ENCODE peak calls at places on chromosomes 6 and 20, in six cellular contexts. S is DND-41; V is CD4-positive, alpha-beta T cell; A is IMR-90; H is fibroblast of lung; U is AG10803. P is an unnamed sample.

GRCh38 chr6:139230421-139230840 is 61.4 kb downstream of the TXLNB start:
- DNase-seq in U (peak), V (no peak), H (peak), S (no peak), A (peak), P (no peak)

GRCh38 chr20:51429144-51429482 is 113.4 kb downstream of the NFATC2 start:
- DNase-seq in U (no peak), H (no peak), V (no peak), A (no peak), S (no peak), P (no peak)

GRCh38 chr20:40497781-40498691 is 191.0 kb downstream of the MAFB start:
- DNase-seq in V (no peak), H (peak), U (peak), A (no peak), S (no peak), P (no peak)

GRCh38 chr20:836188-836587 is 2.7 kb downstream of the FAM110A start:
- DNase-seq in A (no peak), V (no peak), H (no peak), U (no peak), S (no peak), P (no peak)

GRCh38 chr20:51305316-51306052 is 237.0 kb downstream of the NFATC2 start:
- DNase-seq in H (no peak), V (no peak), A (no peak), S (no peak), U (no peak), P (no peak)

GRCh38 chr6:158559895-158560786 is at the start of gene TMEM181:
- DNase-seq in V (peak), U (peak), A (peak), S (peak), H (peak), P (peak)

GRCh38 chr6:124234806-124235205 is 431.1 kb downstream of the NKAIN2 start:
- DNase-seq in S (no peak), U (no peak), A (no peak), H (no peak), V (no peak), P (no peak)

GRCh38 chr6:115830895-115831294 is 229.8 kb downstream of the FRK start:
- DNase-seq in A (no peak), S (no peak), H (peak), V (no peak), U (no peak), P (no peak)

GRCh38 chr6:138105446-138105845 is 1.8 kb downstream of the PERP start:
- DNase-seq in A (no peak), S (no peak), H (no peak), V (no peak), U (no peak), P (no peak)

GRCh38 chr6:107132330-107132954 is 17.1 kb upstream of the BEND3 start:
- DNase-seq in H (peak), A (no peak), S (peak), V (no peak), U (no peak), P (peak)

GRCh38 chr6:138773177-138774091 is at the start of gene CCDC28A:
- DNase-seq in V (peak), S (peak), A (peak), H (peak), U (peak), P (peak)

GRCh38 chr20:47007826-47008655 is 113.4 kb downstream of the EYA2 start:
- DNase-seq in A (no peak), H (no peak), U (no peak), V (no peak), S (no peak), P (no peak)

GRCh38 chr6:117389227-117390057 is 36.3 kb downstream of the ROS1 start:
- DNase-seq in U (no peak), A (no peak), V (no peak), S (no peak), H (no peak), P (no peak)

GRCh38 chr20:1014471-1014870 is 12.4 kb upstream of the RSPO4 start:
- DNase-seq in S (no peak), A (no peak), H (no peak), V (no peak), U (no peak), P (no peak)

GRCh38 chr6:110295451-110296145 is 62.6 kb downstream of the METTL24 start:
- DNase-seq in A (no peak), H (no peak), S (no peak), V (no peak), U (no peak), P (no peak)

GRCh38 chr20:25271486-25272222 is 23.8 kb downstream of the PYGB start:
- DNase-seq in S (no peak), V (no peak), H (no peak), A (no peak), U (no peak), P (no peak)

GRCh38 chr20:840858-841567 is 7.5 kb downstream of the FAM110A start:
- DNase-seq in S (no peak), V (no peak), U (no peak), A (no peak), H (peak), P (peak)

GRCh38 chr6:37788259-37788658 is 31.3 kb upstream of the ZFAND3 start:
- DNase-seq in S (no peak), U (no peak), V (no peak), A (no peak), H (no peak), P (no peak)

GRCh38 chr20:17568045-17568788 is 1.7 kb upstream of the DSTN start:
- DNase-seq in U (no peak), S (no peak), A (no peak), H (no peak), V (no peak), P (no peak)

GRCh38 chr20:63086421-63087235 is 79.9 kb upstream of the BHLHE23 start:
- DNase-seq in H (no peak), U (no peak), V (no peak), S (no peak), A (no peak), P (peak)

GRCh38 chr6:130587778-130588520 is 222.1 kb downstream of the TMEM200A start:
- DNase-seq in U (peak), A (peak), S (no peak), V (no peak), H (peak), P (no peak)

GRCh38 chr6:113854531-113855499 is 2.3 kb upstream of the MARCKS start:
- DNase-seq in H (peak), V (no peak), A (peak), S (no peak), U (peak), P (peak)

GRCh38 chr6:108453601-108454157 is 107.0 kb upstream of the FOXO3 start:
- DNase-seq in S (peak), U (peak), V (no peak), H (peak), A (peak), P (no peak)

GRCh38 chr6:89351632-89352328 is 742 bp downstream of the UBE2J1 start:
- DNase-seq in H (no peak), U (no peak), S (no peak), A (no peak), V (no peak), P (no peak)

GRCh38 chr6:2477723-2478122 is 232.3 kb upstream of the GMDS start:
- DNase-seq in A (no peak), V (no peak), S (no peak), U (peak), H (no peak), P (no peak)

GRCh38 chr20:49809803-49810359 is 2.7 kb upstream of the SLC9A8 start:
- DNase-seq in S (no peak), U (no peak), H (no peak), A (no peak), V (no peak), P (no peak)

GRCh38 chr20:1800777-1801176 is 94.4 kb upstream of the SIRPA start:
- DNase-seq in S (no peak), V (no peak), H (peak), U (peak), A (peak), P (no peak)

GRCh38 chr20:49801882-49802281 is 10.7 kb upstream of the SLC9A8 start:
- DNase-seq in U (no peak), S (no peak), V (no peak), A (no peak), H (no peak), P (no peak)

GRCh38 chr6:118705799-118706481 is 54.5 kb upstream of the CEP85L start:
- DNase-seq in A (peak), H (peak), U (peak), V (no peak), S (peak), P (no peak)

GRCh38 chr6:90911600-90911999 is 324.7 kb upstream of the MAP3K7 start:
- DNase-seq in H (no peak), U (no peak), V (no peak), A (no peak), S (no peak), P (no peak)

GRCh38 chr20:45972500-45973183 is 639 bp upstream of the ZNF335 start:
- DNase-seq in H (no peak), V (no peak), U (no peak), S (no peak), A (no peak), P (no peak)

GRCh38 chr20:51763965-51764602 is 4.1 kb downstream of the ATP9A start:
- DNase-seq in S (no peak), H (peak), V (no peak), A (peak), U (peak), P (no peak)

GRCh38 chr6:45445749-45446454 is 68.2 kb upstream of the SUPT3H start:
- DNase-seq in A (peak), V (no peak), H (peak), S (peak), U (peak), P (no peak)

GRCh38 chr6:12196326-12196936 is 93.7 kb upstream of the EDN1 start:
- DNase-seq in U (peak), A (peak), V (no peak), S (no peak), H (peak), P (no peak)

DNA sequence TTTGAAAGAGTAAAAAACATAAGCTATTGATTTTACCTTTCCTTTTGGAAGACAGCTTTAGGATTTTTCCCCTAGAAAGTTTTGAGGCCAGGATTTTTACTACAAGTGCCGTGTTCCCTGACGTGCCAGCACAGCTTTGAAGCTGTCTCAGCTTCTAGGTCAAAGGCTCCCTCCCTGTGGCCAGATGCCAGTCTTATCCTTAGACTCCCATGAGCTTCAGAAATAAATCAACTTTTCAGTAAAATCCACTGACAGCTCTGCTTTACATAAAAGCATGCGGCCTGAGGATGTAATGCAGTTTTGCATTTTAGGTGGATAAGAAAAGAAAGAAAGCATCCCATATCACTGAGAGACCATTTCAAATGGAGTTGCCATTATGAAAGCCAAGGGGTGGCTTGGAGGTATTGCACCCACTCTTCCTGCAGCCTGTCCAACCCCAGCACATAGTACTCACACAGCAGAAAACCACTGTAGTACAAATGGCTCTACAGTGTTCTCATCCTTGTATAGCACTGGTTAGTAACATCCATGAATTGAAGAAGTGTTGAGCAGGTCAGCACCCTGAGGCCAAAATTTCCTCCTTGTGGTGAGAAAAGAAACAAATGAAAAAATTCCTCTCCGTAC is 15.2 kb upstream of the ATXN1 start:
- DNase-seq in H (no peak), A (no peak), V (no peak), S (no peak), U (no peak), P (no peak)
- TF ChIP-seq CTCF in H (peak), A (no peak), V (no peak), S (no peak), U (peak), P (no peak)

DNA sequence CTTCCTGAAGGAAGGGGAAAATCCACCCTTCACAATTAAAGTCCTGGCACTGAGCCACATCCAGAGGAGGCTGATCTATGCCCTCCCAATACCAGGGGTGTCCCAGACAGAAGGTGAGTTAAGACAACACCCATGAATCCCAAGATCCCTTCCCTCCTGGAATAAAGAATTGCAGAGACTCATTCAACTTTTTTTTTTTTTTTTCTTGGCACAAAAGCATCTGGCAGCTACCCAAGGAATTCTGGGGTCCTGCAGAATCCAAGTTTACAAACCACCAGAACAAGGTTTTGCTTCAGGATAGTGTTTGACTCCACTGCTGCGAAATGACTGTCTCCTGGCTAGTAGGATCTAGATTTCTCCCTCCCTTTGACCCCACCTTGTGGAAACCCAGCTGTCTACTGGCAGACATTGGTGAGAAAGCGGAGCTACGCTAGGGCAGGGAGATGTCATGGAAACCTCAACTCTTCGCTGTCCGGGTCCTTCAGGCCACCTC is 37.4 kb downstream of the JAG1 start:
- DNase-seq in V (no peak), H (peak), A (peak), S (no peak), U (peak), P (no peak)
- TF ChIP-seq CTCF in V (no peak), H (no peak), A (no peak), S (no peak), U (no peak), P (no peak)

DNA sequence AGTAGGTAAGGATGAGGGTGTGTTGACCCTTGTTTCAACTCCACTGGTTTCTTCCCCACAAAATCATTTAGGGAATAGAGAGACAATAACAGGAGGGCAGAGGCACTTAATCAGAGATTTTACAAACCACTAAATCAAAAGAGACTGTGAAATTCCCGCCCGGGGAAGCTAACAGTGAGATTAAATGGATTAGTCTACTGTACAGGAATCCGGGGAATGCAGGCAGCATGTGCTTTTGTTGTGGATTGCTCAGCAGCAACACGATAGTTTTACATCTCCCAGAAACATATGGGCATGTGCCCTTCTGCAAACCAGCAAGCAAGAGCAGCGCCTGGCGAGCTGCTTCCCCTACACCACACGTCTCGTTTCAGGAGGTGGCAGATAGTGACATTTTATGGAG is 382.2 kb downstream of the CD83 start:
- DNase-seq in U (peak), S (no peak), V (no peak), A (peak), H (peak), P (peak)
- TF ChIP-seq CTCF in U (peak), S (no peak), V (no peak), A (no peak), H (no peak), P (no peak)

DNA sequence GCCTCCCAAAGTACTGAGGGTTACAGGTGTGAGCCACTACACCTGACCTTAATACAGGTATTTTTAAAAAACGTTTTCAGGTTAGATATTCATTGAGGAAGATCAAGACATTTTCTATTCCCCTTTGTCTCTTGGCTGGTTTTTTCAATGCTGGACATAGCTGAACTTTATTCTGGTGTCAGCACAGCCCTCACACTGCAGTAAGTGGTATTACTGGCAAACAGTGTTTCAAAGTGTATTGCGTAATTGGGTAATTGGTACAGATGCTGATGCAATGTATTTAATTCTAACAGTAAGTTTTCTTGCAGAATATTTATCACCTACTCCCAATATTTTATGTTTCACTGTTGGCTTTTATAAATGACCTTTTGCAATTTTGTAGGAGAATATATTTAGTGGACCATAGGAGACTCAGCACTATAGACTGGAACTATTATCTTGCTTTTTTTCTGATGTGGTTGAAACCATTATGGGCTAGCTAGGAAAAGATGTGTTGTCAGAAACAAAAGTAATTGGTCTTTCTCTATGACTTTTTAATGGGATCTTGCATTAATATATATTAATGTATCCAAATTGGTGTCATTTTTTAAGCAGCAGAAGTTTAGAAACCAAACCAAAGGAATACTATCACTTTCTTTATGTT is 287.6 kb upstream of the SOX4 start:
- DNase-seq in S (no peak), U (peak), V (no peak), H (peak), A (peak), P (no peak)
- TF ChIP-seq CTCF in S (no peak), U (peak), V (no peak), H (peak), A (no peak), P (no peak)

DNA sequence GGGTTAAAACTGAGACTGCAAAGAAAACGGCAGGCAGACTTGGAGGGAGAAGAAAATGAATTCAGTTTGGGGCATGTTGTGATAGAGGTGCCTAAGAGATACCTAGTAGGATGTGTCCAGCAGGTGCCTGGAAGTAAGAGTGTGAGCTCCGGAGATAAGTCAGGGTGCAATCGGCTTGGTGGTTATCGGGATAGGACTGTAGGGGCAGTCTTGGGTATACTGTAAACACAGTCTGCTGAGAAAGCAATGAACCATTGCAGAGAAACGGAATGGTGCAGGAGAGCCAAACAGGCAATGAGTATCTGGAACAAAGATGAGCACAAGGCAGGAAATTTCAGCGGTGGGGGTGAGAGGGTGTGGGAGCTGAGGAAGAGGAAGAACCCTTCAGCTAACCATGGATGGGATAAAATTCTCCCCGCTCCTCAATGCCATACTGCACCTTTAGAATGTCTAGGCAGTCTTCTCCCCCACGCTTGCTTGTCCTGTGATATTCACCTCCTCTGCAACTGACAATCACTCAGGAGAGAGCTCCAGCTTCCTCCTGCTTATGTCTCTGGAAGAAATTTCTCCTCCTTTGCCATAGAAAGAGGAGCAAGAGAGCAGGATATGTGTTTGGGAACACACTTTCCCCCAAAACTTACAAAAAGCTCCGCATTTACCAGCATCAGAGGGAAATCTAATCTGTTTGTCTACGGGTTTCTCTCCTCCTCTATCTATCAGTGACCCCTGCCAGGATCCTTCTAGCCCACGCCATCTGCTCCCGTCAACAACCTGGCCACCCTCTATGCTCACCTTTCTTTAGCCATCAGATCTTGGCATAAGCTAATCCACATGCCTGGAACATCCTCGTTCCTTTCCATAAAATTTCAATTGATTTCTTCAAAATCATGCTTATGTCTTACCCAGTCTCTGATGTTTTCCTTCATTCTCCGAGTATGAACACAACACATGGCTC is 381.7 kb upstream of the JARID2 start:
- DNase-seq in V (no peak), S (no peak), U (no peak), A (no peak), H (no peak), P (no peak)
- TF ChIP-seq CTCF in V (no peak), S (peak), U (peak), A (no peak), H (no peak), P (no peak)

DNA sequence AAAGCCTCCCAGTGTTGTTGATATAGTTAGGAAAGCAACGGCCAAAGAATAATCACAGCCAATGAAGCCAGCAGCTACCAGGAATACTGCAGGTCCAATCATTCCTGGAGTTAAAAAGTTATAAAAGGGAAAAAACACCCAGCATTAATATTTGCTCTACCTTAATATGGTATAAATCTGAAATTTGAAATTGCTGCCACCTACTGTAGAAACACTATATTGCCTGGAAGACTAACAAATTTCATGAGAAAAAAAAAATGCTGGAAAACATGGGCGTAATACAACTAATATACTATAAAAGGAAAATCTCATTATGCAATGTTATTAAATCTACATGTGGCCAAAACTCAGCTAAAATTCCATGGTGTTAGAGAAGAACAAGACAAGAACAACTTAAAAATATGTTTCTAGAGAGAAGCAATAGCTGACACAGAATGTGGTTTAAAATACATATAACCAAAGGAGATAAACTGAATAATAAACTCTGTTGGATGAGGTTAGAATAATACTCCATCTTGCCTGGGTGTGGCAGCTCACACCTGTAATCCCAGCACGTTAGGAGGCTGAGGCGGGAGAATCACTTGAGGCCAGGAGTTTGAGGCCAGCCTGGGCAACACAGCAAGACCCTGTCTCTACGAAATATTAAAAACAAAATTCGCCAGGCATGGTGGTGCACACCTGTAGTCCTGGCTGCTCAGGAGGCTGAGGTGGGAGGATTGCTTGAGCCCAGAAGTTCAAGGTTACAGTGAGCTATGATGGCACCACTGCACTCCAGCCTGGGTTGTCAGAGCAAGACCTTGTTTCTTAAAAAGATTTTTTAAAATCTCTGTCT is 43.1 kb downstream of the SLC17A5 start:
- DNase-seq in V (no peak), S (no peak), U (peak), A (peak), H (peak), P (no peak)
- TF ChIP-seq CTCF in V (peak), S (peak), U (peak), A (peak), H (peak), P (peak)